ENCODE peak calls at places on chromosomes 5 and 9, in eight cellular contexts. One of them, this sample, is unnamed.
A peak's percentile ranks its signal among the peaks of the same experiment; 100 is the strongest.

GRCh38 chr5:175520321-175520720 is 42.0 kb downstream of the SFXN1 start:
- DNase-seq in H9: no peak
- DNase-seq in A549: no peak
- DNase-seq in HCT116: no peak
- DNase-seq in neural progenitor cell: no peak
- DNase-seq in mammary epithelial cell: no peak
- DNase-seq in IMR-90: no peak
- DNase-seq in GM23338: no peak
- DNase-seq in this sample: no peak

GRCh38 chr9:114456929-114457328 is 48.3 kb downstream of the WHRN start:
- DNase-seq in H9: no peak
- DNase-seq in A549: no peak
- DNase-seq in HCT116: no peak
- DNase-seq in neural progenitor cell: no peak
- DNase-seq in mammary epithelial cell: no peak
- DNase-seq in IMR-90: no peak
- DNase-seq in GM23338: no peak
- DNase-seq in this sample: no peak

GRCh38 chr5:1883120-1883924 is 597 bp upstream of the IRX4 start:
- DNase-seq in H9: peak; percentile 63
- DNase-seq in A549: peak; percentile 77
- DNase-seq in HCT116: no peak
- DNase-seq in neural progenitor cell: peak; percentile 80
- DNase-seq in mammary epithelial cell: peak; percentile 57
- DNase-seq in IMR-90: no peak
- DNase-seq in GM23338: peak; percentile 76
- DNase-seq in this sample: no peak

GRCh38 chr5:72280655-72281069 is 39.4 kb downstream of the MRPS27 start:
- DNase-seq in H9: peak; percentile 32
- DNase-seq in A549: peak; percentile 55
- DNase-seq in HCT116: peak; percentile 39
- DNase-seq in neural progenitor cell: peak; percentile 61
- DNase-seq in mammary epithelial cell: peak; percentile 15
- DNase-seq in IMR-90: peak; percentile 66
- DNase-seq in GM23338: peak; percentile 68
- DNase-seq in this sample: peak; percentile 43

GRCh38 chr5:73911761-73912393 is 285.9 kb downstream of the ARHGEF28 start:
- DNase-seq in H9: no peak
- DNase-seq in A549: no peak
- DNase-seq in HCT116: no peak
- DNase-seq in neural progenitor cell: no peak
- DNase-seq in mammary epithelial cell: no peak
- DNase-seq in IMR-90: peak; percentile 41
- DNase-seq in GM23338: no peak
- DNase-seq in this sample: peak; percentile 56

GRCh38 chr9:128271112-128271511 is 4.7 kb downstream of the GOLGA2 start:
- DNase-seq in H9: no peak
- DNase-seq in A549: no peak
- DNase-seq in HCT116: peak; percentile 77
- DNase-seq in neural progenitor cell: no peak
- DNase-seq in mammary epithelial cell: peak; percentile 84
- DNase-seq in IMR-90: no peak
- DNase-seq in GM23338: no peak
- DNase-seq in this sample: no peak

GRCh38 chr5:14325369-14325768 is 182.2 kb downstream of the TRIO start:
- DNase-seq in H9: no peak
- DNase-seq in A549: no peak
- DNase-seq in HCT116: no peak
- DNase-seq in neural progenitor cell: no peak
- DNase-seq in mammary epithelial cell: no peak
- DNase-seq in IMR-90: peak; percentile 51
- DNase-seq in GM23338: no peak
- DNase-seq in this sample: peak; percentile 60

GRCh38 chr5:107469485-107469884 is 201.3 kb downstream of the EFNA5 start:
- DNase-seq in H9: no peak
- DNase-seq in A549: peak; percentile 53
- DNase-seq in HCT116: peak; percentile 50
- DNase-seq in neural progenitor cell: no peak
- DNase-seq in mammary epithelial cell: peak; percentile 93
- DNase-seq in IMR-90: peak; percentile 94
- DNase-seq in GM23338: no peak
- DNase-seq in this sample: peak; percentile 96

GRCh38 chr9:102124465-102124864 is 386.0 kb upstream of the GRIN3A start:
- DNase-seq in H9: peak; percentile 60
- DNase-seq in A549: no peak
- DNase-seq in HCT116: no peak
- DNase-seq in neural progenitor cell: no peak
- DNase-seq in mammary epithelial cell: no peak
- DNase-seq in IMR-90: no peak
- DNase-seq in GM23338: no peak
- DNase-seq in this sample: no peak

GRCh38 chr5:7325975-7326911 is 69.7 kb upstream of the ADCY2 start:
- DNase-seq in H9: no peak
- DNase-seq in A549: no peak
- DNase-seq in HCT116: no peak
- DNase-seq in neural progenitor cell: no peak
- DNase-seq in mammary epithelial cell: no peak
- DNase-seq in IMR-90: no peak
- DNase-seq in GM23338: no peak
- DNase-seq in this sample: no peak

GRCh38 chr9:9003184-9003583 is 1203.6 kb upstream of the DMAC1 start:
- DNase-seq in H9: no peak
- DNase-seq in A549: no peak
- DNase-seq in HCT116: no peak
- DNase-seq in neural progenitor cell: peak; percentile 52
- DNase-seq in mammary epithelial cell: no peak
- DNase-seq in IMR-90: no peak
- DNase-seq in GM23338: peak; percentile 48
- DNase-seq in this sample: no peak

GRCh38 chr5:6729400-6730310 is 16.4 kb downstream of the TENT4A start:
- DNase-seq in H9: no peak
- DNase-seq in A549: no peak
- DNase-seq in HCT116: no peak
- DNase-seq in neural progenitor cell: no peak
- DNase-seq in mammary epithelial cell: no peak
- DNase-seq in IMR-90: no peak
- DNase-seq in GM23338: no peak
- DNase-seq in this sample: no peak

GRCh38 chr5:116585227-116585626 is 10.6 kb upstream of the SEMA6A start:
- DNase-seq in H9: no peak
- DNase-seq in A549: no peak
- DNase-seq in HCT116: no peak
- DNase-seq in neural progenitor cell: no peak
- DNase-seq in mammary epithelial cell: no peak
- DNase-seq in IMR-90: no peak
- DNase-seq in GM23338: no peak
- DNase-seq in this sample: no peak

GRCh38 chr5:56011835-56012234 is 17.1 kb upstream of the IL6ST start:
- DNase-seq in H9: no peak
- DNase-seq in A549: no peak
- DNase-seq in HCT116: no peak
- DNase-seq in neural progenitor cell: no peak
- DNase-seq in mammary epithelial cell: peak; percentile 43
- DNase-seq in IMR-90: peak; percentile 97
- DNase-seq in GM23338: no peak
- DNase-seq in this sample: peak; percentile 90

GRCh38 chr9:34380511-34381315 is 4.0 kb upstream of the MYORG start:
- DNase-seq in H9: peak; percentile 92
- DNase-seq in A549: peak; percentile 90
- DNase-seq in HCT116: no peak
- DNase-seq in neural progenitor cell: peak; percentile 90
- DNase-seq in mammary epithelial cell: peak; percentile 44
- DNase-seq in IMR-90: peak; percentile 62
- DNase-seq in GM23338: peak; percentile 83
- DNase-seq in this sample: peak; percentile 44

GRCh38 chr9:34380034-34380510 is 3.4 kb upstream of the MYORG start:
- DNase-seq in H9: peak; percentile 47
- DNase-seq in A549: no peak
- DNase-seq in HCT116: no peak
- DNase-seq in neural progenitor cell: peak; percentile 56
- DNase-seq in mammary epithelial cell: no peak
- DNase-seq in IMR-90: no peak
- DNase-seq in GM23338: peak; percentile 51
- DNase-seq in this sample: no peak

GRCh38 chr9:34382879-34383278 is 6.2 kb upstream of the MYORG start:
- DNase-seq in H9: no peak
- DNase-seq in A549: no peak
- DNase-seq in HCT116: no peak
- DNase-seq in neural progenitor cell: no peak
- DNase-seq in mammary epithelial cell: no peak
- DNase-seq in IMR-90: no peak
- DNase-seq in GM23338: no peak
- DNase-seq in this sample: no peak

GRCh38 chr9:34382054-34382453 is 5.4 kb upstream of the MYORG start:
- DNase-seq in H9: peak; percentile 22
- DNase-seq in A549: no peak
- DNase-seq in HCT116: no peak
- DNase-seq in neural progenitor cell: no peak
- DNase-seq in mammary epithelial cell: no peak
- DNase-seq in IMR-90: no peak
- DNase-seq in GM23338: no peak
- DNase-seq in this sample: no peak

DNA sequence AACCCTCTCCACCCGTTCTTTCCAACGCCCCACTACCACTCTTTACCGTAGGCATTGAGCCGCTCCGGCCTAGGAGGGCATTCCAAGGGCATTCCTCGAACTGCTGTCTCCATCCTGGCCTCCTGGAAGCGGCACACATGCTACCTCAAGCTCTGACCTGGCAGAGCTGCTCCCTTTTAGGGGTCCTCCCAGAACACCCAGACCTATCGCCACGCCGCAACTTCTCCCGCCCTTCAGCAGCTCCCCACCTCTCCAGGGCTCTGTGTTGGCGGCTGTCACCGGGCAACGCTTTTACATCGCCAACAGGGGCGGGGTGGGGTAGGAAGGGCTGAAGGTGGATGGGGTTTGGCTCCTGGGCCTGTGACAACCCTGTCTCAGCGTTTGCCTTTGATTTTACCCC is 4.6 kb upstream of the MYORG start:
- DNase-seq in H9: peak; percentile 69
- DNase-seq in A549: no peak
- DNase-seq in HCT116: no peak
- DNase-seq in neural progenitor cell: peak; percentile 34
- DNase-seq in mammary epithelial cell: no peak
- DNase-seq in IMR-90: no peak
- DNase-seq in GM23338: peak; percentile 82
- DNase-seq in this sample: no peak
- H3K4me2 ChIP-seq in H9: peak overlapping the region; percentile 59
- H3K4me2 ChIP-seq in A549: peak overlapping the region; percentile 92
- H3K4me2 ChIP-seq in HCT116: peak overlapping the region; percentile 91
- H3K4me2 ChIP-seq in neural progenitor cell: peak overlapping the region; percentile 86
- H3K4me2 ChIP-seq in mammary epithelial cell: no peak overlapping the region
- H3K4me2 ChIP-seq in IMR-90: peak overlapping the region; percentile 92
- H3K4me2 ChIP-seq in GM23338: peak overlapping the region; percentile 97
- H3K4me2 ChIP-seq in this sample: peak overlapping the region; percentile 96

GRCh38 chr9:132443951-132444615 is 34.1 kb downstream of the CFAP77 start:
- DNase-seq in H9: no peak
- DNase-seq in A549: no peak
- DNase-seq in HCT116: no peak
- DNase-seq in neural progenitor cell: no peak
- DNase-seq in mammary epithelial cell: peak; percentile 9
- DNase-seq in IMR-90: no peak
- DNase-seq in GM23338: no peak
- DNase-seq in this sample: no peak

GRCh38 chr9:132440769-132441168 is 30.8 kb downstream of the CFAP77 start:
- DNase-seq in H9: no peak
- DNase-seq in A549: no peak
- DNase-seq in HCT116: no peak
- DNase-seq in neural progenitor cell: no peak
- DNase-seq in mammary epithelial cell: no peak
- DNase-seq in IMR-90: no peak
- DNase-seq in GM23338: no peak
- DNase-seq in this sample: no peak

GRCh38 chr9:132434875-132435274 is 24.9 kb downstream of the CFAP77 start:
- DNase-seq in H9: no peak
- DNase-seq in A549: no peak
- DNase-seq in HCT116: no peak
- DNase-seq in neural progenitor cell: peak; percentile 86
- DNase-seq in mammary epithelial cell: no peak
- DNase-seq in IMR-90: no peak
- DNase-seq in GM23338: no peak
- DNase-seq in this sample: no peak

GRCh38 chr9:132439153-132439552 is 29.1 kb downstream of the CFAP77 start:
- DNase-seq in H9: no peak
- DNase-seq in A549: no peak
- DNase-seq in HCT116: no peak
- DNase-seq in neural progenitor cell: no peak
- DNase-seq in mammary epithelial cell: peak; percentile 45
- DNase-seq in IMR-90: no peak
- DNase-seq in GM23338: no peak
- DNase-seq in this sample: no peak
- TF ChIP-seq CTCF in H9: no peak
- TF ChIP-seq CTCF in A549: no peak
- TF ChIP-seq CTCF in HCT116: no peak
- TF ChIP-seq CTCF in neural progenitor cell: no peak
- TF ChIP-seq CTCF in mammary epithelial cell: no peak
- TF ChIP-seq CTCF in IMR-90: no peak
- TF ChIP-seq CTCF in GM23338: no peak
- TF ChIP-seq CTCF in this sample: no peak

GRCh38 chr9:123111977-123112869 is 78.8 kb downstream of the GPR21 start:
- DNase-seq in H9: peak; percentile 73
- DNase-seq in A549: no peak
- DNase-seq in HCT116: no peak
- DNase-seq in neural progenitor cell: peak; percentile 39
- DNase-seq in mammary epithelial cell: no peak
- DNase-seq in IMR-90: no peak
- DNase-seq in GM23338: peak; percentile 60
- DNase-seq in this sample: no peak
- H3K4me2 ChIP-seq in H9: no peak overlapping the region
- H3K4me2 ChIP-seq in A549: no peak overlapping the region
- H3K4me2 ChIP-seq in HCT116: no peak overlapping the region
- H3K4me2 ChIP-seq in neural progenitor cell: no peak overlapping the region
- H3K4me2 ChIP-seq in mammary epithelial cell: no peak overlapping the region
- H3K4me2 ChIP-seq in IMR-90: no peak overlapping the region
- H3K4me2 ChIP-seq in GM23338: no peak overlapping the region
- H3K4me2 ChIP-seq in this sample: no peak overlapping the region

GRCh38 chr5:60483046-60483445 is 216.9 kb downstream of the DEPDC1B start:
- DNase-seq in H9: no peak
- DNase-seq in A549: no peak
- DNase-seq in HCT116: no peak
- DNase-seq in neural progenitor cell: no peak
- DNase-seq in mammary epithelial cell: peak; percentile 73
- DNase-seq in IMR-90: peak; percentile 19
- DNase-seq in GM23338: no peak
- DNase-seq in this sample: no peak

GRCh38 chr5:60477849-60478248 is 222.1 kb downstream of the DEPDC1B start:
- DNase-seq in H9: no peak
- DNase-seq in A549: no peak
- DNase-seq in HCT116: no peak
- DNase-seq in neural progenitor cell: no peak
- DNase-seq in mammary epithelial cell: no peak
- DNase-seq in IMR-90: no peak
- DNase-seq in GM23338: no peak
- DNase-seq in this sample: no peak

GRCh38 chr5:60487466-60487865 is 212.5 kb downstream of the DEPDC1B start:
- DNase-seq in H9: no peak
- DNase-seq in A549: no peak
- DNase-seq in HCT116: no peak
- DNase-seq in neural progenitor cell: no peak
- DNase-seq in mammary epithelial cell: peak; percentile 28
- DNase-seq in IMR-90: no peak
- DNase-seq in GM23338: no peak
- DNase-seq in this sample: peak; percentile 33

GRCh38 chr5:60479542-60479941 is 220.4 kb downstream of the DEPDC1B start:
- DNase-seq in H9: no peak
- DNase-seq in A549: no peak
- DNase-seq in HCT116: no peak
- DNase-seq in neural progenitor cell: no peak
- DNase-seq in mammary epithelial cell: no peak
- DNase-seq in IMR-90: no peak
- DNase-seq in GM23338: no peak
- DNase-seq in this sample: no peak

GRCh38 chr5:60482301-60482700 is 217.7 kb downstream of the DEPDC1B start:
- DNase-seq in H9: no peak
- DNase-seq in A549: no peak
- DNase-seq in HCT116: no peak
- DNase-seq in neural progenitor cell: no peak
- DNase-seq in mammary epithelial cell: no peak
- DNase-seq in IMR-90: no peak
- DNase-seq in GM23338: no peak
- DNase-seq in this sample: no peak
- TF ChIP-seq CTCF in H9: no peak
- TF ChIP-seq CTCF in A549: no peak
- TF ChIP-seq CTCF in HCT116: no peak
- TF ChIP-seq CTCF in neural progenitor cell: no peak
- TF ChIP-seq CTCF in mammary epithelial cell: no peak
- TF ChIP-seq CTCF in IMR-90: no peak
- TF ChIP-seq CTCF in GM23338: no peak
- TF ChIP-seq CTCF in this sample: no peak